ENCODE peak calls at places on chromosomes 5 and 9, in nine cellular contexts. F is NCI-H2029 treated with DMSO at 0.1 percent for 48 hours; Y is AG08395; J is Calu3; K is stimulated activated CD4-positive, alpha-beta T cell treated with anti-CD3 and anti-CD28 coated beads, Interleukin-15, amount 100 ng/mL, for 24 hours; I is omental fat pad; B is cardiac fibroblast; S is memory B cell; X is KBM-7. H is an unnamed sample.

GRCh38 chr5:83720805-83721431 is at the start of gene HAPLN1:
- DNase-seq in B (peak; percentile 22), F (no peak), Y (no peak), X (no peak), S (no peak), J (no peak), I (no peak), K (no peak), H (no peak)

GRCh38 chr9:114587345-114588149 is at the start of gene ATP6V1G1:
- DNase-seq in B (peak; percentile 99), K (peak; percentile 100), Y (peak; percentile 99), S (peak; percentile 90), X (peak; percentile 96), I (peak; percentile 98), F (peak; percentile 86), J (peak; percentile 97), H (peak; percentile 100)

GRCh38 chr9:99057665-99058625 is 47.0 kb upstream of the TGFBR1 start:
- DNase-seq in Y (peak; percentile 70), S (peak; percentile 37), B (peak; percentile 65), J (no peak), I (no peak), F (no peak), X (peak; percentile 95), K (peak; percentile 79), H (peak; percentile 90)

GRCh38 chr9:6049798-6050197 is 34.4 kb upstream of the RANBP6 start:
- DNase-seq in K (peak; percentile 43), J (peak; percentile 42), S (no peak), I (no peak), Y (no peak), X (peak; percentile 74), B (peak; percentile 10), F (no peak), H (peak; percentile 74)

GRCh38 chr5:104344809-104345512 is 782.4 kb upstream of the NUDT12 start:
- DNase-seq in J (no peak), S (no peak), F (no peak), K (no peak), I (no peak), X (no peak), Y (no peak), B (peak; percentile 50), H (no peak)

GRCh38 chr5:858726-859125 is 7.9 kb upstream of the ZDHHC11 start:
- DNase-seq in S (no peak), I (no peak), J (no peak), B (no peak), F (no peak), Y (no peak), X (no peak), K (no peak), H (no peak)

GRCh38 chr9:134712243-134712642 is 70.6 kb downstream of the COL5A1 start:
- DNase-seq in I (no peak), Y (no peak), K (no peak), F (no peak), X (no peak), J (no peak), B (no peak), S (no peak), H (no peak)

GRCh38 chr9:107438211-107439030 is 51.1 kb downstream of the KLF4 start:
- DNase-seq in B (no peak), F (peak; percentile 75), I (no peak), K (no peak), Y (no peak), J (no peak), X (no peak), S (no peak), H (no peak)

GRCh38 chr5:84028093-84028492 is 307.4 kb upstream of the HAPLN1 start:
- DNase-seq in B (peak; percentile 14), I (no peak), J (no peak), K (no peak), Y (no peak), S (no peak), F (no peak), X (no peak), H (no peak)

GRCh38 chr5:151296478-151296830 is 7.1 kb downstream of the SLC36A3 start:
- DNase-seq in K (no peak), Y (no peak), X (no peak), B (no peak), J (no peak), I (no peak), S (no peak), F (no peak), H (no peak)

GRCh38 chr5:116178925-116179324 is 94.1 kb downstream of the COMMD10 start:
- DNase-seq in S (no peak), I (no peak), X (no peak), F (no peak), Y (no peak), K (no peak), B (no peak), J (no peak), H (no peak)